ENCODE peak calls at places on chromosome 1, in five cellular contexts. N, I, Y, P and B are unnamed samples.

GRCh38 chr1:59747469-59748014 is 67.2 kb upstream of the HOOK1 start:
- DNase-seq in N (no peak), I (no peak), Y (no peak), P (no peak), B (no peak)

GRCh38 chr1:172351347-172351746 is 69.1 kb upstream of the C1orf105 start:
- DNase-seq in N (no peak), I (peak), Y (peak), P (no peak), B (no peak)

GRCh38 chr1:111517464-111518225 is 14.2 kb upstream of the ADORA3 start:
- DNase-seq in N (no peak), I (no peak), Y (no peak), P (no peak), B (no peak)

GRCh38 chr1:35431173-35431599 is 126.0 kb downstream of the KIAA0319L start:
- DNase-seq in N (no peak), I (no peak), Y (no peak), P (no peak), B (no peak)

GRCh38 chr1:11767932-11768704 is 6.1 kb downstream of the C1orf167 start:
- DNase-seq in N (no peak), I (peak), Y (no peak), P (no peak), B (no peak)

GRCh38 chr1:103284270-103284669 is 175.9 kb upstream of the COL11A1 start:
- DNase-seq in N (no peak), I (peak), Y (no peak), P (no peak), B (no peak)

GRCh38 chr1:31593770-31594632 is 17.7 kb downstream of the TINAGL1 start:
- DNase-seq in N (peak), I (peak), Y (no peak), P (peak), B (peak)

GRCh38 chr1:230109066-230109465 is 42.0 kb downstream of the GALNT2 start:
- DNase-seq in N (no peak), I (no peak), Y (no peak), P (no peak), B (no peak)

GRCh38 chr1:108852141-108852540 is 4.8 kb downstream of the AKNAD1 start:
- DNase-seq in N (no peak), I (peak), Y (no peak), P (no peak), B (no peak)

GRCh38 chr1:154524881-154525280 is 22.7 kb upstream of the SHE start:
- DNase-seq in N (no peak), I (no peak), Y (no peak), P (no peak), B (no peak)

GRCh38 chr1:229024528-229025119 is 246.3 kb upstream of the RAB4A start:
- DNase-seq in N (no peak), I (peak), Y (peak), P (peak), B (no peak)

GRCh38 chr1:67227196-67227595 is 60.9 kb downstream of the IL23R start:
- DNase-seq in N (no peak), I (no peak), Y (no peak), P (peak), B (no peak)

GRCh38 chr1:85578321-85579295 is 2.0 kb upstream of the CCN1 start:
- DNase-seq in N (no peak), I (peak), Y (peak), P (no peak), B (no peak)

GRCh38 chr1:31647106-31647505 is 2.4 kb upstream of the PEF1 start:
- DNase-seq in N (no peak), I (peak), Y (no peak), P (no peak), B (no peak)

GRCh38 chr1:6106321-6106731 is 60.6 kb downstream of the KCNAB2 start:
- DNase-seq in N (no peak), I (no peak), Y (no peak), P (no peak), B (no peak)

GRCh38 chr1:33248244-33248643 is 8.0 kb upstream of the ZNF362 start:
- DNase-seq in N (no peak), I (no peak), Y (no peak), P (peak), B (no peak)

GRCh38 chr1:207823531-207823879 is 71.7 kb downstream of the CD46 start:
- DNase-seq in N (no peak), I (no peak), Y (no peak), P (no peak), B (no peak)

GRCh38 chr1:229563241-229563640 is 4.7 kb upstream of the ABCB10 start:
- DNase-seq in N (no peak), I (no peak), Y (no peak), P (no peak), B (no peak)

GRCh38 chr1:200154069-200154767 is 126.7 kb downstream of the NR5A2 start:
- DNase-seq in N (peak), I (no peak), Y (no peak), P (peak), B (no peak)

GRCh38 chr1:6984533-6984932 is 199.3 kb downstream of the CAMTA1 start:
- DNase-seq in N (no peak), I (no peak), Y (no peak), P (no peak), B (no peak)

GRCh38 chr1:55544826-55545225 is 329.7 kb upstream of the USP24 start:
- DNase-seq in N (no peak), I (peak), Y (no peak), P (no peak), B (no peak)

GRCh38 chr1:12594966-12595838 is 22.8 kb downstream of the DHRS3 start:
- DNase-seq in N (peak), I (peak), Y (no peak), P (no peak), B (peak)

GRCh38 chr1:75482951-75483350 is 128.0 kb downstream of the SLC44A5 start:
- DNase-seq in N (no peak), I (no peak), Y (no peak), P (no peak), B (no peak)

GRCh38 chr1:154767315-154768240 is 102.5 kb downstream of the KCNN3 start:
- DNase-seq in N (no peak), I (peak), Y (no peak), P (no peak), B (no peak)

GRCh38 chr1:181778630-181779285 is 282.8 kb downstream of the ZNF648 start:
- DNase-seq in N (no peak), I (no peak), Y (no peak), P (peak), B (no peak)

GRCh38 chr1:243254233-243254926 is 701 bp downstream of the CEP170 start:
- DNase-seq in N (peak), I (peak), Y (no peak), P (peak), B (peak)

GRCh38 chr1:44472614-44473262 is 67.7 kb downstream of the RNF220 start:
- DNase-seq in N (no peak), I (peak), Y (no peak), P (no peak), B (no peak)

GRCh38 chr1:152543808-152544207 is 22.8 kb downstream of the LCE3E start:
- DNase-seq in N (no peak), I (no peak), Y (no peak), P (peak), B (no peak)

GRCh38 chr1:2470290-2471158 is 5.6 kb upstream of the PLCH2 start:
- DNase-seq in N (no peak), I (no peak), Y (no peak), P (no peak), B (no peak)

GRCh38 chr1:20279507-20279906 is 11.2 kb upstream of the VWA5B1 start:
- DNase-seq in N (no peak), I (peak), Y (peak), P (peak), B (no peak)

GRCh38 chr1:170010443-170010842 is 64.1 kb downstream of the KIFAP3 start:
- DNase-seq in N (peak), I (peak), Y (no peak), P (peak), B (no peak)

GRCh38 chr1:164644268-164644667 is 85.3 kb downstream of the PBX1 start:
- DNase-seq in N (no peak), I (no peak), Y (no peak), P (no peak), B (no peak)

GRCh38 chr1:231446138-231446537 is 24.1 kb upstream of the EGLN1 start:
- DNase-seq in N (no peak), I (no peak), Y (no peak), P (no peak), B (no peak)
- TF ChIP-seq CTCF in N (no peak), I (no peak), Y (no peak), P (no peak), B (no peak)

DNA sequence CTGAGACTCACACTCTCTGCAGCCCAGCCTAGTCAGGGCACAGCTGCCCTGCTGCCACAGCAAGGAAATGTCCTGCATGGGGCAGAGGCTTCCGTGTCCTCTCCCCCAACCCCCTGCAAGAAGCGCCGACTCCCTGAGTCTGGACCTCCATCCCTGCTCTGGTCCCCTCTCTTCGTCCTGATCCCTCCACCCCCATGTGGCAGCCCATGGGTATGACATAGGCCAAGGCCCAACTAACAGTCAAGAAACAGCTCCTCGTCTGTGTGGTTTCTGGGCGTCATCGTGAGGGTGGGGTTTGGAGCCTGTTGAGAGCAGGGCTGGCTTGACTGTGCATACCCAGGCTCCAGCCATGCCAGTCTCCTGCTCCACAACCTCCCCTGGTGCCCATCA is 19.5 kb downstream of the FAAH start:
- DNase-seq in N (peak), I (no peak), Y (no peak), P (no peak), B (no peak)
- TF ChIP-seq CTCF in N (peak), I (peak), Y (peak), P (peak), B (peak)

GRCh38 chr1:241464985-241465384 is 54.6 kb downstream of the FH start:
- DNase-seq in N (no peak), I (no peak), Y (no peak), P (no peak), B (no peak)
- TF ChIP-seq CTCF in N (no peak), I (no peak), Y (no peak), P (no peak), B (peak)

DNA sequence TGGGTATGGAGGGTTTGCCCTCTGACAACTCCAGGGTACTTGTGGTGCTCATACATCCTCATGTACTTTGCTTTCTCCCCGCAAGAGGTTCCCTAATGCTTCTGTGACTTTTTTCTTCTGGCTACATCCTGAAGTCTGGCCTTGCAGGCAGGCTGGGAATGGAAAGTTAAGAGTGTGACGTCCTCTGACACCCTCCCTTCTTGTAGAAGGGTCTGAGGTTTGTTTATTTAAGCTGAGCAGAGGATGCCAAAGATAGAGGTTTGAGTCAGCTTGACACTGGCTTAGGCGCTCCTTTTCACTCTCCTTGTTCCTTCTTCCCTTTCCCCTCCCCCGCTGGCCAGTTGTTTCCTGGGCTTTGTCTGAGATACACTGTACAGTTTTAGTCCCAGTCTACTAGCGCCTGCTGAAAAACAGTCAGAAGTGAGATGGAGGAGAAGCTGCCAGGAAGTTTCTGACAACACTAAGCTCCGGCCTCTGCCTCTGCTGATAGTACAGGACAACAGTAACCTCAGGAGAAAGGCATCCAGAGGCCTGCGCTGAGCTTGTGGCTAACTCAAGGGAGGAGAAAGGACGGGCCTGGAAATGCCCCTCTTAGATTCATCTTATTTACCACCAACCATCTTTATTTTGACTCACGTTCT is at the start of gene MACF1:
- DNase-seq in N (peak), I (peak), Y (peak), P (peak), B (no peak)
- TF ChIP-seq CTCF in N (peak), I (peak), Y (peak), P (no peak), B (no peak)

GRCh38 chr1:106798991-106799390 is 257.5 kb upstream of the PRMT6 start:
- DNase-seq in N (no peak), I (peak), Y (no peak), P (peak), B (no peak)
- TF ChIP-seq CTCF in N (no peak), I (no peak), Y (no peak), P (no peak), B (no peak)